ENCODE peak calls at places on chromosomes 7 and 10, in four cellular contexts. R is B cell, V is right lobe of liver, H is cardiac muscle cell. J is an unnamed sample.

GRCh38 chr7:82755705-82756551 is 312.4 kb upstream of the CACNA2D1 start:
- DNase-seq in V (no peak), H (no peak), R (no peak), J (no peak)

GRCh38 chr7:25002826-25003225 is 22.8 kb upstream of the OSBPL3 start:
- DNase-seq in V (no peak), R (no peak), H (no peak), J (no peak)

GRCh38 chr7:65301007-65301406 is 72.6 kb upstream of the ZNF92 start:
- DNase-seq in R (no peak), H (no peak), V (no peak), J (no peak)

GRCh38 chr7:91771394-91771793 is 109.1 kb downstream of the MTERF1 start:
- DNase-seq in H (no peak), V (no peak), R (no peak), J (no peak)

GRCh38 chr10:85557077-85557476 is 809.5 kb downstream of the GRID1 start:
- DNase-seq in R (no peak), H (peak; percentile 2), V (no peak), J (no peak)

GRCh38 chr10:103835121-103836045 is 20.0 kb downstream of the SH3PXD2A start:
- DNase-seq in H (peak; percentile 93), V (peak; percentile 61), R (no peak), J (no peak)

GRCh38 chr7:91683823-91684222 is 196.7 kb downstream of the MTERF1 start:
- DNase-seq in H (peak; percentile 93), R (no peak), V (no peak), J (no peak)

GRCh38 chr7:120274899-120275298 is 1.9 kb downstream of the KCND2 start:
- DNase-seq in V (no peak), R (no peak), H (no peak), J (peak; percentile 79)

GRCh38 chr10:83522881-83523386 is 616.4 kb upstream of the GHITM start:
- DNase-seq in R (no peak), H (no peak), V (no peak), J (no peak)

GRCh38 chr10:79329529-79329928 is 17.7 kb upstream of the PPIF start:
- DNase-seq in R (no peak), H (no peak), V (no peak), J (no peak)

GRCh38 chr7:85483205-85483604 is 296.3 kb upstream of the SEMA3D start:
- DNase-seq in V (no peak), H (peak; percentile 86), R (no peak), J (no peak)

GRCh38 chr7:2082357-2083038 is 150.2 kb downstream of the MAD1L1 start:
- DNase-seq in H (peak; percentile 81), R (no peak), V (no peak), J (no peak)

DNA sequence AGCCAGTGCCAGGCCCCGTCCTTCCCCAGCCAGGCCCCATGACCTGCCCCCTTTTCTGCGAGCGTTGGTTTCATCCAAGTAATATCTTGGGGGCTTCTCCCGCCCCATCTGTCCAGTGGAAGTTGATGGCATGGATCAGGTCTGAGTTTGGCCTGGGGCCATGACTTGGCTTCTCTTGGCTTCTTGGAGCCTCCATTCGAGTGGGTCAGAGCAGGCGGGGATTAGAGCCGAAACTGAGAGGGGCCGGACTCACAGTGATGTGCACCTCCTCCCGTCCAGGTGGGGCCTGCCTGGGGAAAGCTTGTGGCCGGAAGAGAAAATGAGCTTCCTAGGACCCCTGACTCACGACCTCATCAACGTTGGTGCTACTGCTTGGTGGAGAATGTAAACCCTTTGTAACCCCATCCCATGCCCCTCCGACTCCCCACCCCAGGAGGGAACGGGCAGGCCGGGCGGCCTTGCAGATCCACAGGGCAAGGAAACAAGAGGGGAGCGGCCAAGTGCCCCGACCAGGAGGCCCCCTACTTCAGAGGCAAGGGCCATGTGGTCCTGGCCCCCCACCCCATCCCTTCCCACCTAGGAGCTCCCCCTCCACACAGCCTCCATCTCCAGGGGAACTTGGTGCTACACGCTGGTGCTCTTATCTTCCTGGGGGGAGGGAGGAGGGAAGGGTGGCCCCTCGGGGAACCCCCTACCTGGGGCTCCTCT is 15.1 kb upstream of the LIMK1 start:
- DNase-seq in V (no peak), R (peak; percentile 25), H (no peak), J (no peak)
- TF ChIP-seq CTCF in V (no peak), R (no peak), H (no peak), J (no peak)

GRCh38 chr7:136193940-136194339 is 216.8 kb upstream of the MTPN start:
- DNase-seq in V (no peak), R (no peak), H (no peak), J (no peak)
- TF ChIP-seq CTCF in V (no peak), R (no peak), H (no peak), J (no peak)

DNA sequence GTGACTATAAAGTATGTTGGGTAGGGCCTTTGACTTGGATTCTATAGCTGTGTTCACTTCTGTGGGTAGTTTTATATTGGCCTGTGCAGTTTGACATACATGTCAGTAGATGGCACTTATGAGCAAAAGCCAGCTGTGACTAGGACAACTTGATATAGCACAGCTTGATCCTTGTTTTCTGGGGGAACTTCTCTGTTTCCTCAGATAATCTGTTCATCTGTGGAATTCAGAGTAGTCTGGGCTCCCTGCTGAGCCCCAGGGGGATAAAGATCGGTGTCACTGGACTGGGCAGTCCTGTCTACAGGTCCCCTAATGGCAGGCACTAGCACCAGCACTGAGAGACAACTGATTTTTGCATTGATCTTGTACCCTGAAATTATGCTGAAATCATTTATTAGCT is 25.4 kb downstream of the CYP2C9 start:
- DNase-seq in H (peak; percentile 28), R (no peak), V (no peak), J (no peak)
- TF ChIP-seq CTCF in H (peak; percentile 53), R (peak; percentile 37), V (peak; percentile 68), J (peak; percentile 79)

GRCh38 chr10:44347609-44348400 is 37.1 kb downstream of the CXCL12 start:
- DNase-seq in H (no peak), R (no peak), V (peak; percentile 19), J (no peak)
- TF ChIP-seq CTCF in H (no peak), R (no peak), V (no peak), J (no peak)

DNA sequence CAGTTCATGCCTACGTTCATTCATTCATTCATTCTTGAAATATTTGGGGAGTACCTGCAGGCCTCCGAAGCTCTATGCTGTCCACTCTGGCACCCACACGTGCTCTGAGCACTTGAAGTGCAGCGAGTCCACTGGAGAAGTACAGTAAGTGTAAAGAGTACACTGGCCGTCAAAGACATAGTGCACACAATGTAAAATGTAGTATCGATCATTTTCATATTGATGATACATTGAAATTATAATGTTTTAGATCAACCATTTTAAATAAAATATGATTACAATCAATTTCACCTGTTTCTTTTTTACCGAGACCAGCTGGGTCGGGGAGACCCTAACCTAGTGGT is 37.0 kb upstream of the PURB start:
- DNase-seq in V (no peak), H (no peak), R (no peak), J (no peak)
- TF ChIP-seq CTCF in V (no peak), H (no peak), R (no peak), J (peak; percentile 4)

DNA sequence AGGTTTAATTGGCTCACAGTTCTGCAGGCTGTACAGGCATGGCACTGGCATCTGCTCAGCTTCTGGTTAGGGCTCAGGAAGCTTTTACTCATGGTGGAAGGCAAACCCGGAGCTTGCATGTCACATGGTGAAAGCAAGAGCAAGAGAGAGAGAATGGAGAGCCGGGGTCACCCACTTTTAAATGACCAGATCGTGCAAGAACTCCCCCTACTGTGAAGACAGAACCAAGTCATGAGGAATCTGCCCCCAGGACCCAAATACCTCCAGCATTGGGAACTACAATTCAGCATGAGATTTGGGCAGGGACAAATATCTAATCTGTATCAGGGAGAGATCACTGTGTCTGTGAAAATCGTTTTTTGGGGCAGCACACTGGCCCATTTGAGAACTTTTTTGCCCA is 110.0 kb upstream of the MYO3A start:
- DNase-seq in R (no peak), H (no peak), V (no peak), J (no peak)
- TF ChIP-seq CTCF in R (no peak), H (no peak), V (no peak), J (no peak)

GRCh38 chr10:71889388-71889987 is 38.4 kb upstream of the PSAP start:
- DNase-seq in V (no peak), H (no peak), R (no peak), J (no peak)
- TF ChIP-seq CTCF in V (no peak), H (no peak), R (no peak), J (no peak)

GRCh38 chr10:43318978-43319965 is 52.2 kb upstream of the FXYD4 start:
- DNase-seq in R (no peak), V (no peak), H (peak; percentile 35), J (no peak)

GRCh38 chr10:43317422-43317821 is 50.6 kb upstream of the RASGEF1A start:
- DNase-seq in R (no peak), H (no peak), V (no peak), J (no peak)

GRCh38 chr10:43316988-43317387 is 50.1 kb upstream of the RASGEF1A start:
- DNase-seq in H (no peak), V (no peak), R (no peak), J (peak; percentile 57)

GRCh38 chr10:43320226-43320625 is 51.2 kb upstream of the FXYD4 start:
- DNase-seq in H (no peak), V (no peak), R (no peak), J (no peak)

DNA sequence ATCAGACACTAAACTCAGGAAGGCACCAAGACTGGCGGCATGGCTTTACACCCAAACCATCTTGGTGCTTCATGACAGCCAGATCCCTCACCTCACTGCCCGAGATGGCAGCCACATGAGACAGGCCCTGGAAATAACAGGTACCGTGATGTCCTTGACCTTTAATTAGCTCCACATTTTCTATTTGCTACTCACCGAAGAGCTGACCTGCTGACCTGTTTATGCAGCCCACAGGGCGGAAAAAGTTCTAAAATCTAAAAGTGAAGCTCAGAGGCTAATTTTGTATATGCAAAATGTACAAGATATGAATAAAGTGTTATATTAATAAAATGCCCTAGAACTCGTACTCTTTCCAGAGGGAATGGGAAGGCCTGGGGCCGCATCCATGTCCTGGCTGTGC is 51.6 kb upstream of the RASGEF1A start:
- DNase-seq in H (no peak), V (no peak), R (no peak), J (no peak)
- TF ChIP-seq CTCF in H (no peak), V (no peak), R (no peak), J (no peak)